ENCODE peak calls at places on chromosomes 13 and 19, in four cellular contexts. R is lower leg skin, U is cerebellar cortex, F is adrenal gland. S is an unnamed sample.

GRCh38 chr13:100523994-100524393 is 64.6 kb downstream of the GGACT start:
- DNase-seq in R (no peak), U (no peak), F (no peak), S (no peak)

GRCh38 chr19:50167314-50167721 is 4.2 kb upstream of the IZUMO2 start:
- DNase-seq in R (no peak), U (no peak), F (no peak), S (no peak)

GRCh38 chr19:27890696-27891095 is 1322.3 kb downstream of the UQCRFS1 start:
- DNase-seq in R (peak), U (no peak), F (no peak), S (no peak)

GRCh38 chr13:28636677-28637317 is 22.1 kb upstream of the POMP start:
- DNase-seq in R (no peak), U (peak), F (peak), S (no peak)

GRCh38 chr13:112213467-112214245 is 146.7 kb downstream of the SOX1 start:
- DNase-seq in R (peak), U (no peak), F (peak), S (no peak)

GRCh38 chr19:14482112-14482941 is 7.2 kb upstream of the PTGER1 start:
- DNase-seq in R (no peak), U (no peak), F (no peak), S (no peak)

GRCh38 chr13:110152351-110152750 is 154.6 kb downstream of the COL4A1 start:
- DNase-seq in R (peak), U (no peak), F (no peak), S (no peak)

GRCh38 chr13:73440296-73440895 is 381.6 kb downstream of the KLF5 start:
- DNase-seq in R (no peak), U (no peak), F (no peak), S (no peak)

GRCh38 chr19:2727640-2727944 is 6.4 kb upstream of the DIRAS1 start:
- DNase-seq in R (no peak), U (no peak), F (no peak), S (no peak)

GRCh38 chr19:5954293-5954692 is 23.6 kb downstream of the RANBP3 start:
- DNase-seq in R (no peak), U (no peak), F (no peak), S (no peak)

GRCh38 chr13:19157461-19157860 is 24.2 kb downstream of the TUBA3C start:
- DNase-seq in R (peak), U (no peak), F (peak), S (no peak)

GRCh38 chr13:50132937-50133276 is 117.7 kb downstream of the KCNRG start:
- DNase-seq in R (no peak), U (no peak), F (no peak), S (no peak)

GRCh38 chr13:78655906-78656305 is 3.0 kb downstream of the OBI1 start:
- DNase-seq in R (no peak), U (no peak), F (no peak), S (no peak)

GRCh38 chr19:17117250-17117789 is 41.7 kb downstream of the MYO9B start:
- DNase-seq in R (no peak), U (no peak), F (no peak), S (no peak)

GRCh38 chr19:18294467-18294864 is 13.0 kb upstream of the JUND start:
- DNase-seq in R (peak), U (no peak), F (peak), S (no peak)

GRCh38 chr13:48232420-48233096 is 448 bp upstream of the ITM2B start:
- DNase-seq in R (peak), U (peak), F (peak), S (no peak)

GRCh38 chr19:49506575-49507105 is 5.8 kb upstream of the FCGRT start:
- DNase-seq in R (no peak), U (peak), F (peak), S (no peak)

GRCh38 chr19:49775742-49776370 is 9.1 kb downstream of the AP2A1 start:
- DNase-seq in R (no peak), U (no peak), F (no peak), S (no peak)

GRCh38 chr19:11160119-11160768 is 4.7 kb upstream of the SPC24 start:
- DNase-seq in R (no peak), U (no peak), F (no peak), S (no peak)

GRCh38 chr19:7595466-7596133 is at the start of gene CAMSAP3:
- DNase-seq in R (no peak), U (peak), F (peak), S (no peak)

GRCh38 chr13:94335786-94336357 is 143.6 kb downstream of the DCT start:
- DNase-seq in R (no peak), U (no peak), F (no peak), S (no peak)

GRCh38 chr19:53880716-53881481 is 1.1 kb upstream of the PRKCG start:
- DNase-seq in R (no peak), U (no peak), F (no peak), S (no peak)

GRCh38 chr13:109867766-109868165 is 81.4 kb upstream of the IRS2 start:
- DNase-seq in R (no peak), U (no peak), F (no peak), S (no peak)

GRCh38 chr13:41311607-41312500 is 787 bp downstream of the NAA16 start:
- DNase-seq in R (peak), U (peak), F (peak), S (peak)

GRCh38 chr19:42450314-42450934 is 7.7 kb upstream of the CXCL17 start:
- DNase-seq in R (peak), U (peak), F (peak), S (no peak)

GRCh38 chr19:46350029-46350757 is 3.3 kb downstream of the PPP5C start:
- DNase-seq in R (no peak), U (no peak), F (no peak), S (no peak)

S was measured in left lung.